ENCODE peak calls at places on chromosomes 2 and 18, in four cellular contexts. U is stomach, W is uterus, P is neural progenitor cell. C is an unnamed sample. For H3K4me1, the result is how much of the 10 kb centered on the place peaks cover.

GRCh38 chr2:47095302-47096020 is 59.6 kb downstream of the STPG4 start:
- DNase-seq in U (no peak), W (no peak), P (no peak), C (no peak)

GRCh38 chr2:70656421-70657010 is 102.9 kb upstream of the TGFA start:
- DNase-seq in U (no peak), W (no peak), P (no peak), C (no peak)

GRCh38 chr2:119290859-119291587 is 67.4 kb downstream of the STEAP3 start:
- DNase-seq in U (peak), W (peak), P (peak), C (peak)

GRCh38 chr18:46422552-46423055 is 234.4 kb downstream of the LOXHD1 start:
- DNase-seq in U (no peak), W (no peak), P (no peak), C (no peak)

GRCh38 chr2:152622228-152622627 is 95.0 kb downstream of the PRPF40A start:
- DNase-seq in U (no peak), W (no peak), P (no peak), C (no peak)

GRCh38 chr18:26652501-26652900 is 104.1 kb upstream of the KCTD1 start:
- DNase-seq in U (no peak), W (no peak), P (peak), C (no peak)

GRCh38 chr2:168731550-168732128 is 70.8 kb upstream of the NOSTRIN start:
- DNase-seq in U (no peak), W (no peak), P (no peak), C (no peak)

GRCh38 chr2:227805578-227805977 is 8.1 kb upstream of the CCL20 start:
- DNase-seq in U (no peak), W (no peak), P (no peak), C (no peak)

GRCh38 chr2:96817882-96818281 is 1.8 kb downstream of the CNNM3 start:
- DNase-seq in U (no peak), W (no peak), P (no peak), C (no peak)

GRCh38 chr18:79058007-79058406 is 11.2 kb upstream of the ATP9B start:
- DNase-seq in U (no peak), W (no peak), P (no peak), C (no peak)

GRCh38 chr2:19617251-19617650 is 258.8 kb upstream of the OSR1 start:
- DNase-seq in U (no peak), W (no peak), P (no peak), C (no peak)

GRCh38 chr2:64861338-64862000 is 127.7 kb upstream of the SLC1A4 start:
- DNase-seq in U (peak), W (no peak), P (no peak), C (no peak)

GRCh38 chr2:177264209-177264538 is 353 bp downstream of the NFE2L2 start:
- DNase-seq in U (peak), W (no peak), P (peak), C (peak)

GRCh38 chr2:95315801-95316411 is 18.8 kb downstream of the KCNIP3 start:
- DNase-seq in U (no peak), W (no peak), P (no peak), C (no peak)

GRCh38 chr2:18552351-18553077 is 7.9 kb downstream of the RDH14 start:
- DNase-seq in U (no peak), W (no peak), P (no peak), C (no peak)

GRCh38 chr18:27171993-27172392 is 13.1 kb downstream of the CHST9 start:
- DNase-seq in U (no peak), W (no peak), P (no peak), C (no peak)

GRCh38 chr2:169010180-169010579 is 20.9 kb downstream of the ABCB11 start:
- DNase-seq in U (no peak), W (no peak), P (no peak), C (no peak)

GRCh38 chr18:1018211-1018651 is 113.6 kb downstream of the ADCYAP1 start:
- DNase-seq in U (no peak), W (no peak), P (peak), C (no peak)

GRCh38 chr18:22703883-22704626 is 229.1 kb upstream of the RBBP8 start:
- DNase-seq in U (no peak), W (no peak), P (peak), C (peak)

GRCh38 chr2:58871469-58872142 is 630.5 kb upstream of the FANCL start:
- DNase-seq in U (no peak), W (no peak), P (peak), C (no peak)

GRCh38 chr2:237091779-237092436 is 6.2 kb downstream of the COPS8 start:
- DNase-seq in U (no peak), W (peak), P (no peak), C (no peak)

GRCh38 chr2:106572541-106573148 is 85.5 kb downstream of the CD8B2 start:
- DNase-seq in U (no peak), W (no peak), P (peak), C (no peak)

GRCh38 chr18:70322928-70323327 is 34.1 kb downstream of the SOCS6 start:
- DNase-seq in U (no peak), W (no peak), P (peak), C (peak)

GRCh38 chr2:149928026-149928425 is 340.5 kb upstream of the MMADHC start:
- DNase-seq in U (no peak), W (no peak), P (no peak), C (no peak)

GRCh38 chr2:144374163-144374661 is 145.7 kb downstream of the ZEB2 start:
- DNase-seq in U (no peak), W (no peak), P (no peak), C (no peak)

GRCh38 chr2:128474014-128474961 is 155.6 kb upstream of the HS6ST1 start:
- DNase-seq in U (no peak), W (no peak), P (peak), C (no peak)

GRCh38 chr2:16068233-16068940 is 128.0 kb downstream of the MYCN start:
- DNase-seq in U (no peak), W (no peak), P (no peak), C (no peak)

GRCh38 chr2:60104514-60105501 is 448.6 kb downstream of the BCL11A start:
- DNase-seq in U (no peak), W (no peak), P (no peak), C (no peak)

GRCh38 chr2:29000481-29000880 is 19.4 kb downstream of the TOGARAM2 start:
- DNase-seq in U (peak), W (no peak), P (no peak), C (peak)

GRCh38 chr2:236745420-236746210 is 176.0 kb downstream of the ACKR3 start:
- DNase-seq in U (no peak), W (no peak), P (peak), C (peak)

GRCh38 chr2:49714433-49714832 is 560.1 kb upstream of the FSHR start:
- DNase-seq in U (peak), W (no peak), P (no peak), C (no peak)

GRCh38 chr2:118689874-118690273 is 157.6 kb downstream of the EN1 start:
- DNase-seq in U (no peak), W (no peak), P (no peak), C (no peak)

GRCh38 chr2:98732430-98733051 is 1.6 kb upstream of the MGAT4A start:
- DNase-seq in U (no peak), W (no peak), P (no peak), C (no peak)

GRCh38 chr2:158712791-158713522 is 82.2 kb upstream of the DAPL1 start:
- DNase-seq in U (no peak), W (no peak), P (no peak), C (no peak)

GRCh38 chr2:186256540-186256939 is 229.5 kb upstream of the ZC3H15 start:
- DNase-seq in U (no peak), W (no peak), P (peak), C (no peak)

GRCh38 chr2:7180641-7181370 is 263.6 kb downstream of the RNF144A start:
- DNase-seq in U (no peak), W (no peak), P (no peak), C (peak)

GRCh38 chr2:234967874-234968208 is 16.0 kb downstream of the SH3BP4 start:
- DNase-seq in U (no peak), W (no peak), P (no peak), C (no peak)
- H3K4me1 ChIP-seq in U (under half), W (under half), P (under half), C (under half)

GRCh38 chr2:231554748-231555545 is 24.7 kb upstream of the NMUR1 start:
- DNase-seq in U (peak), W (peak), P (no peak), C (no peak)
- H3K4me3 ChIP-seq in U (peak), W (peak), P (no peak), C (no peak)

DNA sequence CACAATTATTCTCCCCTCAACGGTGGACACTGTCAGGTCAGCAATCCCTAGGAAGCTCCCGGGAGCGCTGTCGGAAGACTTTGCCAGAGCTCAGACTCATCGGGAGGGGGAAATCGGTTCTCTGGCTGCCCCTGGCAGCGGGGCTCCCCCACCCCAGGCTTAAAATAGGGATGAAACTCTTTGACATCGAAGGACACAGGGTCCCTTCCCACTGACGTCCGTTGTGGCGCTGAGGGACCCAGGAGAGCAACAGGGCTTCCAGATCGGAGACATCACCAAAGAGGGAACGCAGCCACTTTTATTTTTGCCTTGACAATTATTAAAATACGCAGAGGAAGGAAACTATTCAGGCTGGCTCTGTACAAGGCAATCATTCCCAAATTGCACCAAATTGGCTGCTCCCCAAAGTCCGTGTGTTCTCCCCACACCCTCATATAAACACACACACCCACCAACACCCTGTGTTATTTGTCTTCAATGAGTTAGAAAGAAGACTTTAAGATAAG is 249.0 kb downstream of the CDH20 start:
- DNase-seq in U (no peak), W (no peak), P (no peak), C (no peak)
- H3K27ac ChIP-seq in U (peak), W (peak), P (no peak), C (no peak)

DNA sequence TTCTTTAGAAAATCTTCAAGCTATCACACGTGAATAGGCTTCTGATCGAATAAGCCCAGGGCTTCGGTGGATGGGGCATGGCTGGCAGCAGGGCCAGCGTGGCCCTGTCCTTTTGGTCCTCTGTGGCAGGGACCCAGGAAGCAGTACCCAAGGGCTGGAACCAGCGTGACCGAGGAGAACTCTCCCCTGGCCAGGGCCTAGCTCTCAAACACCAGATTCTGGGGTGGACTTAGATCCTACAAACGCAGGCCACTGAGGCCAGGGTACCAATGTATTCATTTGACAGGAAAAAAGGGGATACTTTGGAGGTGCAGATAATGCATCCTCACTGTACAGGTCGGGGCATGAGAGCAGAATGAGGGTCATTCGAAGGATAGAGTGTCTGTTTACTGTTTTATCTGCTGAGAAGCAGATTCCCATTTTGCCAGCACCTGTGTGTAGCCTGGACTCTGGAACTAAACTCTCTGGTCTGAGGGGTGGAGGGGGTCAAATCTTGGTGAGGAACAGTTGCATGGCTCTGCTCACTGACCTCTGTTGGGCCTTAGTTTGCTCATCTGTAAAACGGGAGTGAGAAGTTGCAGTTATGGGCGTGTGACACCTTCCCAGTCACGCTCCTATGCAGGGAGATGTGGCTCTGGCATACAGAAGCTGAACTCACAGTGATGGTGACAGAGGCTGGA is 51.4 kb downstream of the SH3BP4 start:
- DNase-seq in U (no peak), W (no peak), P (no peak), C (no peak)
- H3K4me1 ChIP-seq in U (half or more), W (under half), P (under half), C (under half)

GRCh38 chr18:9079863-9080528 is 22.5 kb upstream of the NDUFV2 start:
- DNase-seq in U (no peak), W (no peak), P (no peak), C (no peak)
- H3K4me3 ChIP-seq in U (no peak), W (no peak), P (no peak), C (no peak)

DNA sequence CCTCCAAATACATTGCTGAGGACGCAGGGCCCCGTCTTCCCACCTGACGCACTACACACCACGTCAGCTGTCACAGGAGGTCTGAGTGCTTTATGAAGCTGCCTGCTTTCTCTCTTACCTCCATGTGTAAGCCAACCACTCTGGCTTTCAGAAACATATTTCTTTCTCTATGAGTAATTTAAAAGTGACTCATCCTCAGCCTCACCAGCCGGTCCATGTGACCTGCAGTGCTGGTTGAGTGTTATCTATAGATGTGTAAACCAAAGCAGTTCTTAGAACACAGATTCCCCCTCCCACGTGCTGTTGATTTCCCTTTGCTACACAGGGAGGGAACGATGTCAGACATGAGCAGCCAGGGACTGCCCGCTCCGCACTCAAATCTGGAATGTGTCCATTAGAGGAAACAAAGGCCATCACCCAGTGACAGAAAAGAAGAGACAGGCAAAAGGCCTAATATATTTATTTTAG is 157.8 kb downstream of the BCL2 start:
- DNase-seq in U (peak), W (peak), P (no peak), C (no peak)
- H3K27ac ChIP-seq in U (peak), W (peak), P (no peak), C (peak)

GRCh38 chr2:42927334-42928160 is 135.2 kb upstream of the HAAO start:
- DNase-seq in U (no peak), W (peak), P (peak), C (no peak)
- H3K4me1 ChIP-seq in U (half or more), W (under half), P (half or more), C (half or more)